ENCODE peak calls at places on chromosomes 13 and 19, in nine cellular contexts. T is dorsolateral prefrontal cortex, Y is thoracic aorta, H is AG04450, J is uterus, G is HFF-Myc, Q is activated B cell treated with CpG ODN at 0.5 μM for 24 hours, L is fibroblast of lung, C is transverse colon. P is an unnamed sample.

GRCh38 chr19:35671818-35672217 is 5.5 kb downstream of the UPK1A start:
- DNase-seq in T (no peak), J (no peak), H (no peak), Y (no peak), L (no peak), G (no peak), C (no peak), Q (no peak), P (no peak)

GRCh38 chr13:46983881-46984280 is 87.0 kb upstream of the HTR2A start:
- DNase-seq in L (peak), Y (no peak), H (peak), C (no peak), J (no peak), T (no peak), G (no peak), Q (no peak), P (no peak)

GRCh38 chr13:98315466-98315865 is 138.4 kb upstream of the RNF113B start:
- DNase-seq in G (peak), J (no peak), Y (no peak), L (peak), T (no peak), Q (no peak), C (no peak), H (no peak), P (no peak)

GRCh38 chr13:28653111-28653510 is 5.8 kb upstream of the POMP start:
- DNase-seq in L (no peak), H (no peak), T (no peak), G (no peak), Q (no peak), Y (no peak), C (no peak), J (no peak), P (no peak)

GRCh38 chr13:110027470-110028240 is 241.3 kb upstream of the IRS2 start:
- DNase-seq in T (no peak), Y (no peak), J (no peak), H (no peak), Q (no peak), L (no peak), G (no peak), C (no peak), P (no peak)

GRCh38 chr19:42764836-42765235 is 642 bp downstream of the PSG8 start:
- DNase-seq in L (no peak), J (no peak), G (no peak), Y (no peak), Q (no peak), C (no peak), H (no peak), T (no peak), P (no peak)

GRCh38 chr13:102310691-102311432 is 91.0 kb downstream of the FGF14 start:
- DNase-seq in H (no peak), G (no peak), L (no peak), Y (no peak), Q (no peak), J (peak), C (no peak), T (peak), P (no peak)

GRCh38 chr13:31073859-31074718 is 87.6 kb downstream of the HSPH1 start:
- DNase-seq in C (no peak), Q (no peak), H (no peak), Y (no peak), T (no peak), J (no peak), G (no peak), L (peak), P (no peak)

GRCh38 chr19:51489113-51489512 is 10.8 kb downstream of the CEACAM18 start:
- DNase-seq in T (no peak), J (no peak), C (no peak), H (no peak), Q (no peak), L (no peak), Y (no peak), G (no peak), P (no peak)

GRCh38 chr13:20974981-20975585 is 72.5 kb upstream of the XPO4 start:
- DNase-seq in T (no peak), J (no peak), G (no peak), L (no peak), Y (no peak), Q (no peak), H (no peak), C (no peak), P (no peak)

GRCh38 chr13:35228536-35228935 is 248.0 kb downstream of the MAB21L1 start:
- DNase-seq in T (no peak), Y (no peak), J (no peak), G (no peak), L (peak), C (no peak), H (no peak), Q (no peak), P (no peak)

GRCh38 chr13:110323172-110323851 is 16.2 kb downstream of the COL4A2 start:
- DNase-seq in L (peak), G (no peak), C (no peak), H (peak), T (no peak), J (no peak), Y (no peak), Q (no peak), P (no peak)

GRCh38 chr19:11204943-11205349 is 7.6 kb upstream of the KANK2 start:
- DNase-seq in T (no peak), G (no peak), Q (no peak), J (peak), Y (no peak), C (no peak), H (no peak), L (no peak), P (no peak)

GRCh38 chr13:42615691-42616090 is 41.7 kb downstream of the TNFSF11 start:
- DNase-seq in C (no peak), H (no peak), Y (no peak), G (peak), Q (no peak), L (peak), T (no peak), J (no peak), P (no peak)

GRCh38 chr13:97165527-97166425 is 56.4 kb upstream of the MBNL2 start:
- DNase-seq in G (no peak), C (no peak), L (no peak), T (no peak), Q (no peak), J (no peak), H (no peak), Y (no peak), P (no peak)

GRCh38 chr19:57583104-57583520 is 833 bp upstream of the ZIK1 start:
- DNase-seq in L (no peak), J (no peak), G (no peak), C (no peak), T (no peak), Q (no peak), H (no peak), Y (no peak), P (no peak)

GRCh38 chr19:57587529-57587928 is 3.6 kb downstream of the ZIK1 start:
- DNase-seq in G (no peak), L (peak), H (peak), Y (no peak), T (no peak), C (no peak), Q (no peak), J (no peak), P (no peak)

GRCh38 chr19:57578487-57579205 is at the start of gene ZNF416:
- DNase-seq in Y (peak), G (peak), Q (peak), J (peak), T (peak), H (peak), C (peak), L (peak), P (peak)

GRCh38 chr19:57583521-57584416 is at the start of gene ZIK1:
- DNase-seq in Q (peak), G (peak), C (peak), T (peak), J (peak), L (peak), Y (peak), H (peak), P (peak)
- TF ChIP-seq CTCF in Q (no peak), G (no peak), C (no peak), T (peak), J (no peak), L (no peak), Y (no peak), H (no peak), P (no peak)

DNA sequence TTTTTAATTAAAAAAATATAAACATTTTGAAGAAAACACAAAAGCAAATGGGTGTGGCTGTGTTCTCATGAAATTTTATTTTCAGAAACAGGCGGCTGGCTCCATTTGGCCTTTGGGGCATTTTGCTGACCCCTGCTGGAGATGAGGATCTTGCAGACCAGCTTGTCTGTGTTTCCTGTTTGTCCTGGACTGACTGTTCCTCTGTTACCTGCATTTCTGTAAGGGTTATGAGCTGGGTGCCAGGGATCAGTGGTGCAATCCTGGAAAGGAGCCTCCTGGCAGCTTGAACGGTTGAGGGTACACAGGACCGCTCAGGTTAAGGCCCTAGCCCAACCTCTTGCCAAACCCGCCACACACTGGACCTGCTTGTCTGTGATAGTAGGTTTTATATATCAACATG is 49.9 kb downstream of the ZNF787 start:
- DNase-seq in L (no peak), C (no peak), Q (no peak), T (no peak), H (no peak), Y (no peak), J (no peak), G (no peak), P (no peak)
- TF ChIP-seq CTCF in L (peak), C (no peak), Q (no peak), T (no peak), H (peak), Y (no peak), J (no peak), G (peak), P (no peak)

GRCh38 chr13:80251403-80251802 is 89.5 kb downstream of the SPRY2 start:
- DNase-seq in H (peak), T (no peak), C (no peak), L (peak), G (peak), Y (no peak), Q (no peak), J (no peak), P (no peak)
- TF ChIP-seq CTCF in H (no peak), T (no peak), C (no peak), L (no peak), G (no peak), Y (no peak), Q (no peak), J (no peak), P (no peak)

GRCh38 chr19:33438016-33438671 is 64.6 kb downstream of the CEBPG start:
- DNase-seq in H (no peak), C (no peak), G (no peak), T (no peak), J (no peak), Y (no peak), L (peak), Q (no peak), P (no peak)
- TF ChIP-seq CTCF in H (no peak), C (no peak), G (no peak), T (peak), J (no peak), Y (no peak), L (no peak), Q (no peak), P (no peak)

GRCh38 chr13:93116809-93117208 is 109.8 kb upstream of the GPC6 start:
- DNase-seq in L (no peak), C (no peak), H (no peak), Y (no peak), G (no peak), J (no peak), T (no peak), Q (no peak), P (no peak)
- TF ChIP-seq CTCF in L (no peak), C (no peak), H (no peak), Y (no peak), G (no peak), J (no peak), T (no peak), Q (no peak), P (no peak)

DNA sequence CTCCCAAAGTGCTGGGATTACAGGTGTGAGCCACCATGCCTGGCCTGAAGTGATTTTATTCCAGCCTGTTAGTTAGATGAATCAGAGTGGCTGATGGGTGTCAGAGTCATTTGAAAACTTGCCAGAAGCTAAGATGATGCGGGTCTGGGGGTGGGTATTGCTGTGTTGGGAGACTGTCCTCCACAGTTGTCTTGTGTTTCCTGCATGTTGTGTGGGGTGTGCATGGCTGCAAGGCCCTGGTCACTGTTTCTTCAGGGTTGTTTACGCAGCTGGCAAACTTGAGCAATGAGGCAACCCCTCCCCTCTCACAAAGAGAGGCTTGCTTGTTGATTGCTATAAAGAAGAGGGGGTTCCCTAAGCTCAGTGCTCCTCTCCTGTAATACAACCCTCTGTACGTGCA is 71.8 kb downstream of the TRPM4 start:
- DNase-seq in Y (no peak), L (no peak), G (no peak), J (no peak), T (no peak), Q (no peak), H (no peak), C (no peak), P (no peak)
- TF ChIP-seq CTCF in Y (no peak), L (no peak), G (no peak), J (no peak), T (no peak), Q (no peak), H (no peak), C (no peak), P (no peak)

DNA sequence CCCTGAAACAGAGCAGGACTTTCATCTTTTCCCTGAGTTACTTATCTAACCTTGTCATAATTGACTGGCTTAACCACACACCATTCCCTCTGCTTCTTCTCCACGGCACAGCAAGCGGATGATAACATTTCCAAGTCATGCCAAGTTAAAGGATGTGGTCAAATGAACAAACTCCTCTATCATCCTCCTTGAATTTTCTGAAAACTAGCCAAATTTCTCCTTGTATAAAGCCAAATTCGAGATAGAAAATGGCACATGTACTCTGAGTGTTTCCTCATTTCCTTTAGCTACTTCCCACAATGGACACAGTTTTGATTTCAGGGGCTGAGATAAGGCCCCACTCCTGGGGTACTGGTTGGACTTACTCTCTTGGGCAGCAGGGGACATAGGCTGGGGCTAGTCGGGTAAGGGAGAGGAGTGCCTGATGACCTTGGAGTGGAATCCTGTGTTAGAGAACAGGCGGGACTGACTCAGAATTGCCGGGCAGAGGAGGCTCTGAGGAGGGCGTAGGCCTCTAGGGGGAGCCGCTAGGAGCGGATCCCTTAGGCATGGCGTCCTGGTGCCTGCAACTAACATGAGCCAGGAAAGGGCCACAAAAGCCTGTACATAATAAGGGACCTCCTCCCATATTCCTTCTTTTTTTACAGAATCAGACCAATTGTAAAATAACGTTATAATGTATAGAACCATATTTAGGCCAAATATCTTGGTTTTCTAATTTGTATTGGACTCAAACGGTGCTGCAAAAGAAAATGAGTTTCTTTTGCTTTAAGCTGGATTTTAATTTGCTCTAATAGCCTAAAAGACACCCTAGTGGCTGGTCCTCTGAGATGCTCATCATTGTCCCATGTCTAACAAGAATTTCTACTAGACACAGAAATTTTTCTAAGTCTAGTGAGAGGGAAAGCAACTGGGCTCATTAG is 20.4 kb upstream of the TMTC4 start:
- DNase-seq in C (peak), Y (no peak), H (no peak), T (no peak), L (peak), G (no peak), Q (no peak), J (no peak), P (no peak)
- TF ChIP-seq CTCF in C (no peak), Y (no peak), H (peak), T (peak), L (peak), G (peak), Q (no peak), J (no peak), P (no peak)